ENCODE peak calls at places on chromosomes 1 and 21, in seven cellular contexts. One of them, this sample, is unnamed.

GRCh38 chr1:28123461-28123961 is 35.1 kb upstream of the EYA3 start:
- DNase-seq in nucleus accumbens: no peak
- DNase-seq in fibroblast of the conjunctiva: no peak
- DNase-seq in mammary epithelial cell: peak
- DNase-seq in activated CD4-positive, alpha-beta T cell treated with anti-CD3 and anti-CD28 coated beads, Interleukin-2, amount 50 U/mL, for 1 hour: no peak
- DNase-seq in GM04503: peak
- DNase-seq in iPS DF 19.7: no peak
- DNase-seq in this sample: peak

GRCh38 chr1:118185083-118185899 is at the start of gene SPAG17:
- DNase-seq in fibroblast of the conjunctiva: peak
- DNase-seq in iPS DF 19.7: peak
- DNase-seq in mammary epithelial cell: peak
- DNase-seq in GM04503: no peak
- DNase-seq in nucleus accumbens: peak
- DNase-seq in activated CD4-positive, alpha-beta T cell treated with anti-CD3 and anti-CD28 coated beads, Interleukin-2, amount 50 U/mL, for 1 hour: no peak
- DNase-seq in this sample: peak

GRCh38 chr1:89771991-89772560 is 48.8 kb upstream of the LRRC8D start:
- DNase-seq in GM04503: no peak
- DNase-seq in activated CD4-positive, alpha-beta T cell treated with anti-CD3 and anti-CD28 coated beads, Interleukin-2, amount 50 U/mL, for 1 hour: no peak
- DNase-seq in nucleus accumbens: no peak
- DNase-seq in mammary epithelial cell: no peak
- DNase-seq in fibroblast of the conjunctiva: no peak
- DNase-seq in iPS DF 19.7: no peak
- DNase-seq in this sample: no peak

GRCh38 chr1:184945678-184946412 is 28.5 kb downstream of the NIBAN1 start:
- DNase-seq in nucleus accumbens: no peak
- DNase-seq in fibroblast of the conjunctiva: peak
- DNase-seq in GM04503: no peak
- DNase-seq in mammary epithelial cell: no peak
- DNase-seq in activated CD4-positive, alpha-beta T cell treated with anti-CD3 and anti-CD28 coated beads, Interleukin-2, amount 50 U/mL, for 1 hour: no peak
- DNase-seq in iPS DF 19.7: no peak
- DNase-seq in this sample: peak

GRCh38 chr1:26531651-26532131 is 2.1 kb downstream of the RPS6KA1 start:
- DNase-seq in iPS DF 19.7: no peak
- DNase-seq in nucleus accumbens: no peak
- DNase-seq in fibroblast of the conjunctiva: no peak
- DNase-seq in GM04503: no peak
- DNase-seq in activated CD4-positive, alpha-beta T cell treated with anti-CD3 and anti-CD28 coated beads, Interleukin-2, amount 50 U/mL, for 1 hour: no peak
- DNase-seq in mammary epithelial cell: peak
- DNase-seq in this sample: no peak

GRCh38 chr1:50181027-50181663 is 72.4 kb downstream of the ELAVL4 start:
- DNase-seq in mammary epithelial cell: no peak
- DNase-seq in iPS DF 19.7: no peak
- DNase-seq in GM04503: no peak
- DNase-seq in activated CD4-positive, alpha-beta T cell treated with anti-CD3 and anti-CD28 coated beads, Interleukin-2, amount 50 U/mL, for 1 hour: no peak
- DNase-seq in fibroblast of the conjunctiva: no peak
- DNase-seq in nucleus accumbens: no peak
- DNase-seq in this sample: no peak

GRCh38 chr1:246317291-246317690 is 189.8 kb downstream of the SMYD3 start:
- DNase-seq in nucleus accumbens: no peak
- DNase-seq in fibroblast of the conjunctiva: no peak
- DNase-seq in mammary epithelial cell: no peak
- DNase-seq in iPS DF 19.7: no peak
- DNase-seq in GM04503: no peak
- DNase-seq in activated CD4-positive, alpha-beta T cell treated with anti-CD3 and anti-CD28 coated beads, Interleukin-2, amount 50 U/mL, for 1 hour: no peak
- DNase-seq in this sample: no peak

GRCh38 chr1:18417317-18418269 is 63.1 kb upstream of the KLHDC7A start:
- DNase-seq in iPS DF 19.7: no peak
- DNase-seq in fibroblast of the conjunctiva: no peak
- DNase-seq in GM04503: no peak
- DNase-seq in mammary epithelial cell: no peak
- DNase-seq in activated CD4-positive, alpha-beta T cell treated with anti-CD3 and anti-CD28 coated beads, Interleukin-2, amount 50 U/mL, for 1 hour: no peak
- DNase-seq in nucleus accumbens: no peak
- DNase-seq in this sample: no peak

GRCh38 chr1:169711469-169712308 is at the start of gene SELL:
- DNase-seq in activated CD4-positive, alpha-beta T cell treated with anti-CD3 and anti-CD28 coated beads, Interleukin-2, amount 50 U/mL, for 1 hour: peak
- DNase-seq in nucleus accumbens: peak
- DNase-seq in iPS DF 19.7: peak
- DNase-seq in fibroblast of the conjunctiva: peak
- DNase-seq in mammary epithelial cell: peak
- DNase-seq in GM04503: peak
- DNase-seq in this sample: peak

GRCh38 chr1:36864182-36865079 is 169.9 kb downstream of the GRIK3 start:
- DNase-seq in mammary epithelial cell: no peak
- DNase-seq in fibroblast of the conjunctiva: no peak
- DNase-seq in GM04503: no peak
- DNase-seq in activated CD4-positive, alpha-beta T cell treated with anti-CD3 and anti-CD28 coated beads, Interleukin-2, amount 50 U/mL, for 1 hour: no peak
- DNase-seq in nucleus accumbens: peak
- DNase-seq in iPS DF 19.7: no peak
- DNase-seq in this sample: no peak

GRCh38 chr21:34511787-34512451 is at the start of gene KCNE1:
- DNase-seq in iPS DF 19.7: no peak
- DNase-seq in mammary epithelial cell: no peak
- DNase-seq in GM04503: no peak
- DNase-seq in fibroblast of the conjunctiva: no peak
- DNase-seq in activated CD4-positive, alpha-beta T cell treated with anti-CD3 and anti-CD28 coated beads, Interleukin-2, amount 50 U/mL, for 1 hour: no peak
- DNase-seq in nucleus accumbens: no peak
- DNase-seq in this sample: no peak

GRCh38 chr1:43614211-43614610 is 35.7 kb upstream of the KDM4A start:
- DNase-seq in nucleus accumbens: no peak
- DNase-seq in iPS DF 19.7: no peak
- DNase-seq in GM04503: no peak
- DNase-seq in mammary epithelial cell: no peak
- DNase-seq in activated CD4-positive, alpha-beta T cell treated with anti-CD3 and anti-CD28 coated beads, Interleukin-2, amount 50 U/mL, for 1 hour: no peak
- DNase-seq in fibroblast of the conjunctiva: no peak
- DNase-seq in this sample: no peak

GRCh38 chr21:43991447-43991991 is 20.6 kb upstream of the TRAPPC10 start:
- DNase-seq in fibroblast of the conjunctiva: no peak
- DNase-seq in mammary epithelial cell: no peak
- DNase-seq in activated CD4-positive, alpha-beta T cell treated with anti-CD3 and anti-CD28 coated beads, Interleukin-2, amount 50 U/mL, for 1 hour: no peak
- DNase-seq in nucleus accumbens: no peak
- DNase-seq in GM04503: no peak
- DNase-seq in iPS DF 19.7: no peak
- DNase-seq in this sample: no peak

GRCh38 chr1:118992868-118993711 is 4.9 kb upstream of the TBX15 start:
- DNase-seq in nucleus accumbens: no peak
- DNase-seq in mammary epithelial cell: no peak
- DNase-seq in iPS DF 19.7: no peak
- DNase-seq in GM04503: no peak
- DNase-seq in activated CD4-positive, alpha-beta T cell treated with anti-CD3 and anti-CD28 coated beads, Interleukin-2, amount 50 U/mL, for 1 hour: no peak
- DNase-seq in fibroblast of the conjunctiva: no peak
- DNase-seq in this sample: no peak

GRCh38 chr1:83996621-83997020 is 2.3 kb downstream of the TTLL7 start:
- DNase-seq in iPS DF 19.7: no peak
- DNase-seq in nucleus accumbens: no peak
- DNase-seq in mammary epithelial cell: no peak
- DNase-seq in fibroblast of the conjunctiva: no peak
- DNase-seq in activated CD4-positive, alpha-beta T cell treated with anti-CD3 and anti-CD28 coated beads, Interleukin-2, amount 50 U/mL, for 1 hour: no peak
- DNase-seq in GM04503: peak
- DNase-seq in this sample: peak

GRCh38 chr1:109412551-109412950 is 13.7 kb downstream of the PSMA5 start:
- DNase-seq in mammary epithelial cell: no peak
- DNase-seq in GM04503: no peak
- DNase-seq in activated CD4-positive, alpha-beta T cell treated with anti-CD3 and anti-CD28 coated beads, Interleukin-2, amount 50 U/mL, for 1 hour: no peak
- DNase-seq in nucleus accumbens: no peak
- DNase-seq in fibroblast of the conjunctiva: no peak
- DNase-seq in iPS DF 19.7: no peak
- DNase-seq in this sample: no peak

GRCh38 chr1:78673120-78673519 is 23.5 kb downstream of the IFI44 start:
- DNase-seq in activated CD4-positive, alpha-beta T cell treated with anti-CD3 and anti-CD28 coated beads, Interleukin-2, amount 50 U/mL, for 1 hour: peak
- DNase-seq in fibroblast of the conjunctiva: no peak
- DNase-seq in GM04503: no peak
- DNase-seq in nucleus accumbens: no peak
- DNase-seq in iPS DF 19.7: peak
- DNase-seq in mammary epithelial cell: no peak
- DNase-seq in this sample: no peak

GRCh38 chr1:152566681-152567080 is at the start of gene LCE3E:
- DNase-seq in mammary epithelial cell: peak
- DNase-seq in fibroblast of the conjunctiva: no peak
- DNase-seq in GM04503: no peak
- DNase-seq in activated CD4-positive, alpha-beta T cell treated with anti-CD3 and anti-CD28 coated beads, Interleukin-2, amount 50 U/mL, for 1 hour: no peak
- DNase-seq in iPS DF 19.7: no peak
- DNase-seq in nucleus accumbens: no peak
- DNase-seq in this sample: no peak

GRCh38 chr1:85132078-85132715 is 68.6 kb downstream of the SYDE2 start:
- DNase-seq in iPS DF 19.7: no peak
- DNase-seq in mammary epithelial cell: no peak
- DNase-seq in nucleus accumbens: no peak
- DNase-seq in GM04503: no peak
- DNase-seq in activated CD4-positive, alpha-beta T cell treated with anti-CD3 and anti-CD28 coated beads, Interleukin-2, amount 50 U/mL, for 1 hour: no peak
- DNase-seq in fibroblast of the conjunctiva: no peak
- DNase-seq in this sample: peak

GRCh38 chr1:165624441-165624840 is 6.6 kb upstream of the MGST3 start:
- DNase-seq in mammary epithelial cell: no peak
- DNase-seq in nucleus accumbens: no peak
- DNase-seq in iPS DF 19.7: no peak
- DNase-seq in fibroblast of the conjunctiva: no peak
- DNase-seq in GM04503: no peak
- DNase-seq in activated CD4-positive, alpha-beta T cell treated with anti-CD3 and anti-CD28 coated beads, Interleukin-2, amount 50 U/mL, for 1 hour: no peak
- DNase-seq in this sample: no peak

GRCh38 chr1:44807364-44808062 is 362 bp upstream of the DYNLT4 start:
- DNase-seq in activated CD4-positive, alpha-beta T cell treated with anti-CD3 and anti-CD28 coated beads, Interleukin-2, amount 50 U/mL, for 1 hour: peak
- DNase-seq in GM04503: peak
- DNase-seq in fibroblast of the conjunctiva: peak
- DNase-seq in mammary epithelial cell: peak
- DNase-seq in nucleus accumbens: peak
- DNase-seq in iPS DF 19.7: peak
- DNase-seq in this sample: peak

GRCh38 chr21:31780944-31781343 is 49.0 kb upstream of the SCAF4 start:
- DNase-seq in GM04503: no peak
- DNase-seq in activated CD4-positive, alpha-beta T cell treated with anti-CD3 and anti-CD28 coated beads, Interleukin-2, amount 50 U/mL, for 1 hour: no peak
- DNase-seq in nucleus accumbens: no peak
- DNase-seq in iPS DF 19.7: no peak
- DNase-seq in mammary epithelial cell: peak
- DNase-seq in fibroblast of the conjunctiva: no peak
- DNase-seq in this sample: no peak

GRCh38 chr1:217943361-217943760 is 312.2 kb downstream of the SPATA17 start:
- DNase-seq in fibroblast of the conjunctiva: no peak
- DNase-seq in nucleus accumbens: no peak
- DNase-seq in mammary epithelial cell: no peak
- DNase-seq in GM04503: no peak
- DNase-seq in iPS DF 19.7: no peak
- DNase-seq in activated CD4-positive, alpha-beta T cell treated with anti-CD3 and anti-CD28 coated beads, Interleukin-2, amount 50 U/mL, for 1 hour: no peak
- DNase-seq in this sample: peak

GRCh38 chr1:33986389-33987095 is 122.7 kb downstream of the HMGB4 start:
- DNase-seq in activated CD4-positive, alpha-beta T cell treated with anti-CD3 and anti-CD28 coated beads, Interleukin-2, amount 50 U/mL, for 1 hour: no peak
- DNase-seq in nucleus accumbens: peak
- DNase-seq in iPS DF 19.7: no peak
- DNase-seq in fibroblast of the conjunctiva: peak
- DNase-seq in mammary epithelial cell: no peak
- DNase-seq in GM04503: peak
- DNase-seq in this sample: no peak

GRCh38 chr1:220926146-220926545 is 46.9 kb downstream of the HLX start:
- DNase-seq in nucleus accumbens: no peak
- DNase-seq in GM04503: peak
- DNase-seq in mammary epithelial cell: no peak
- DNase-seq in activated CD4-positive, alpha-beta T cell treated with anti-CD3 and anti-CD28 coated beads, Interleukin-2, amount 50 U/mL, for 1 hour: no peak
- DNase-seq in fibroblast of the conjunctiva: peak
- DNase-seq in iPS DF 19.7: no peak
- DNase-seq in this sample: peak

GRCh38 chr1:66464802-66465201 is 69.2 kb upstream of the SGIP1 start:
- DNase-seq in nucleus accumbens: no peak
- DNase-seq in fibroblast of the conjunctiva: peak
- DNase-seq in activated CD4-positive, alpha-beta T cell treated with anti-CD3 and anti-CD28 coated beads, Interleukin-2, amount 50 U/mL, for 1 hour: no peak
- DNase-seq in GM04503: peak
- DNase-seq in mammary epithelial cell: peak
- DNase-seq in iPS DF 19.7: no peak
- DNase-seq in this sample: peak

GRCh38 chr1:109883248-109883955 is 27.2 kb upstream of the CSF1 start:
- DNase-seq in nucleus accumbens: no peak
- DNase-seq in activated CD4-positive, alpha-beta T cell treated with anti-CD3 and anti-CD28 coated beads, Interleukin-2, amount 50 U/mL, for 1 hour: no peak
- DNase-seq in GM04503: no peak
- DNase-seq in fibroblast of the conjunctiva: no peak
- DNase-seq in iPS DF 19.7: no peak
- DNase-seq in mammary epithelial cell: no peak
- DNase-seq in this sample: no peak

GRCh38 chr1:1788646-1789431 is 10.6 kb upstream of the NADK start:
- DNase-seq in GM04503: no peak
- DNase-seq in mammary epithelial cell: no peak
- DNase-seq in nucleus accumbens: no peak
- DNase-seq in activated CD4-positive, alpha-beta T cell treated with anti-CD3 and anti-CD28 coated beads, Interleukin-2, amount 50 U/mL, for 1 hour: no peak
- DNase-seq in iPS DF 19.7: no peak
- DNase-seq in fibroblast of the conjunctiva: no peak
- DNase-seq in this sample: no peak

GRCh38 chr1:95252422-95252821 is 18.4 kb downstream of the RWDD3 start:
- DNase-seq in iPS DF 19.7: no peak
- DNase-seq in fibroblast of the conjunctiva: no peak
- DNase-seq in activated CD4-positive, alpha-beta T cell treated with anti-CD3 and anti-CD28 coated beads, Interleukin-2, amount 50 U/mL, for 1 hour: no peak
- DNase-seq in GM04503: no peak
- DNase-seq in mammary epithelial cell: no peak
- DNase-seq in nucleus accumbens: no peak
- DNase-seq in this sample: no peak

GRCh38 chr1:101005871-101006270 is 19.7 kb downstream of the DPH5 start:
- DNase-seq in GM04503: no peak
- DNase-seq in fibroblast of the conjunctiva: no peak
- DNase-seq in nucleus accumbens: no peak
- DNase-seq in activated CD4-positive, alpha-beta T cell treated with anti-CD3 and anti-CD28 coated beads, Interleukin-2, amount 50 U/mL, for 1 hour: peak
- DNase-seq in iPS DF 19.7: no peak
- DNase-seq in mammary epithelial cell: no peak
- DNase-seq in this sample: peak

GRCh38 chr1:2023187-2023586 is 4.0 kb downstream of the GABRD start:
- DNase-seq in fibroblast of the conjunctiva: no peak
- DNase-seq in nucleus accumbens: no peak
- DNase-seq in activated CD4-positive, alpha-beta T cell treated with anti-CD3 and anti-CD28 coated beads, Interleukin-2, amount 50 U/mL, for 1 hour: no peak
- DNase-seq in GM04503: no peak
- DNase-seq in iPS DF 19.7: no peak
- DNase-seq in mammary epithelial cell: no peak
- DNase-seq in this sample: no peak

GRCh38 chr21:42818328-42818749 is 61.0 kb downstream of the WDR4 start:
- DNase-seq in iPS DF 19.7: no peak
- DNase-seq in fibroblast of the conjunctiva: peak
- DNase-seq in nucleus accumbens: peak
- DNase-seq in activated CD4-positive, alpha-beta T cell treated with anti-CD3 and anti-CD28 coated beads, Interleukin-2, amount 50 U/mL, for 1 hour: peak
- DNase-seq in mammary epithelial cell: peak
- DNase-seq in GM04503: no peak
- DNase-seq in this sample: peak

GRCh38 chr1:161966076-161966475 is 57.6 kb downstream of the OLFML2B start:
- DNase-seq in fibroblast of the conjunctiva: no peak
- DNase-seq in activated CD4-positive, alpha-beta T cell treated with anti-CD3 and anti-CD28 coated beads, Interleukin-2, amount 50 U/mL, for 1 hour: no peak
- DNase-seq in iPS DF 19.7: no peak
- DNase-seq in nucleus accumbens: no peak
- DNase-seq in GM04503: no peak
- DNase-seq in mammary epithelial cell: no peak
- DNase-seq in this sample: no peak

GRCh38 chr1:45802343-45803298 is 791 bp upstream of the MAST2 start:
- DNase-seq in GM04503: peak
- DNase-seq in mammary epithelial cell: peak
- DNase-seq in activated CD4-positive, alpha-beta T cell treated with anti-CD3 and anti-CD28 coated beads, Interleukin-2, amount 50 U/mL, for 1 hour: no peak
- DNase-seq in fibroblast of the conjunctiva: peak
- DNase-seq in nucleus accumbens: peak
- DNase-seq in iPS DF 19.7: peak
- DNase-seq in this sample: peak

GRCh38 chr1:96416111-96416595 is 305.4 kb upstream of the PTBP2 start:
- DNase-seq in nucleus accumbens: no peak
- DNase-seq in iPS DF 19.7: no peak
- DNase-seq in GM04503: peak
- DNase-seq in activated CD4-positive, alpha-beta T cell treated with anti-CD3 and anti-CD28 coated beads, Interleukin-2, amount 50 U/mL, for 1 hour: no peak
- DNase-seq in mammary epithelial cell: peak
- DNase-seq in fibroblast of the conjunctiva: peak
- DNase-seq in this sample: peak

GRCh38 chr1:184770176-184770575 is 15.5 kb upstream of the EDEM3 start:
- DNase-seq in iPS DF 19.7: no peak
- DNase-seq in fibroblast of the conjunctiva: no peak
- DNase-seq in mammary epithelial cell: no peak
- DNase-seq in activated CD4-positive, alpha-beta T cell treated with anti-CD3 and anti-CD28 coated beads, Interleukin-2, amount 50 U/mL, for 1 hour: no peak
- DNase-seq in GM04503: no peak
- DNase-seq in nucleus accumbens: no peak
- DNase-seq in this sample: no peak

GRCh38 chr1:19511117-19511516 is 25.8 kb upstream of the CAPZB start:
- DNase-seq in activated CD4-positive, alpha-beta T cell treated with anti-CD3 and anti-CD28 coated beads, Interleukin-2, amount 50 U/mL, for 1 hour: no peak
- DNase-seq in mammary epithelial cell: no peak
- DNase-seq in fibroblast of the conjunctiva: no peak
- DNase-seq in iPS DF 19.7: no peak
- DNase-seq in GM04503: no peak
- DNase-seq in nucleus accumbens: no peak
- DNase-seq in this sample: no peak

GRCh38 chr1:238653693-238654321 is 732.6 kb upstream of the CHRM3 start:
- DNase-seq in GM04503: peak
- DNase-seq in fibroblast of the conjunctiva: peak
- DNase-seq in activated CD4-positive, alpha-beta T cell treated with anti-CD3 and anti-CD28 coated beads, Interleukin-2, amount 50 U/mL, for 1 hour: no peak
- DNase-seq in iPS DF 19.7: no peak
- DNase-seq in mammary epithelial cell: peak
- DNase-seq in nucleus accumbens: no peak
- DNase-seq in this sample: peak

This sample was measured in EL.